ENCODE peak calls at places on chromosomes 6 and 20, in seven cellular contexts. M is activated naive CD8-positive, alpha-beta T cell treated with anti-CD3 and anti-CD28 coated beads, Interleukin-2, amount 10 ng/mL, durations not matched to agents 7 days and 5 days; F is NCI-H69; Q is ovary; U is activated T-helper 1 cell treated with Interleukin-2 at 50 U/mL for 16 hours; G is cardiac fibroblast; H is stimulated activated CD8-positive, alpha-beta memory T cell treated with anti-CD3 and anti-CD28 coated beads, Interleukin-7, amount 100 ng/mL, for 24 hours. E is an unnamed sample.

GRCh38 chr20:44166477-44166876 is 20.5 kb downstream of the JPH2 start:
- DNase-seq in G (peak), H (no peak), Q (no peak), U (no peak), F (no peak), M (no peak), E (no peak)

GRCh38 chr6:130760006-130760405 is 67.2 kb upstream of the SMLR1 start:
- DNase-seq in F (peak), M (no peak), Q (no peak), U (no peak), G (peak), H (no peak), E (peak)

GRCh38 chr20:43955244-43956191 is 40.9 kb downstream of the TOX2 start:
- DNase-seq in H (no peak), F (no peak), Q (peak), U (peak), G (peak), M (peak), E (peak)

GRCh38 chr6:141594874-141595273 is 537.9 kb upstream of the GJE1 start:
- DNase-seq in G (no peak), H (no peak), M (no peak), Q (no peak), F (peak), U (no peak), E (peak)

GRCh38 chr6:159042003-159042823 is 2.6 kb downstream of the TAGAP start:
- DNase-seq in H (no peak), Q (peak), G (peak), F (peak), U (peak), M (peak), E (peak)

GRCh38 chr6:74044417-74045096 is 348.6 kb downstream of the CD109 start:
- DNase-seq in M (no peak), Q (no peak), G (peak), H (no peak), F (no peak), U (no peak), E (no peak)

GRCh38 chr6:170156448-170157375 is 134.2 kb downstream of the DLL1 start:
- DNase-seq in G (no peak), H (no peak), M (no peak), F (no peak), Q (no peak), U (no peak), E (no peak)

GRCh38 chr6:3287308-3287707 is 28.6 kb downstream of the PSMG4 start:
- DNase-seq in H (no peak), G (no peak), Q (peak), F (no peak), U (no peak), M (no peak), E (peak)

GRCh38 chr6:139126255-139126654 is 8.6 kb upstream of the HECA start:
- DNase-seq in G (peak), H (no peak), M (no peak), Q (no peak), F (no peak), U (no peak), E (peak)

GRCh38 chr20:57414867-57415592 is 23.8 kb downstream of the RBM38 start:
- DNase-seq in F (peak), G (peak), Q (no peak), H (no peak), M (no peak), U (no peak), E (no peak)

GRCh38 chr6:16964553-16965499 is 137.0 kb upstream of the STMND1 start:
- DNase-seq in Q (peak), G (peak), H (peak), M (peak), U (peak), F (peak), E (peak)

GRCh38 chr20:58719258-58719657 is 26.7 kb downstream of the NPEPL1 start:
- DNase-seq in H (no peak), F (no peak), U (no peak), M (no peak), Q (peak), G (no peak), E (no peak)

GRCh38 chr20:63641146-63641791 is 12.0 kb downstream of the STMN3 start:
- DNase-seq in H (no peak), G (no peak), Q (no peak), F (no peak), U (no peak), M (peak), E (peak)

GRCh38 chr6:56491606-56492328 is 150.9 kb downstream of the DST start:
- DNase-seq in M (no peak), G (peak), H (no peak), F (peak), U (no peak), Q (no peak), E (peak)

GRCh38 chr6:19613678-19614077 is 223.5 kb upstream of the ID4 start:
- DNase-seq in G (peak), H (no peak), U (no peak), Q (no peak), M (no peak), F (peak), E (no peak)

GRCh38 chr6:140744648-140745320 is 1370.3 kb upstream of the CITED2 start:
- DNase-seq in Q (no peak), H (no peak), U (no peak), F (no peak), G (peak), M (no peak), E (peak)

GRCh38 chr6:116170358-116171057 is 44.6 kb upstream of the COL10A1 start:
- DNase-seq in H (no peak), G (no peak), Q (no peak), F (no peak), U (no peak), M (no peak), E (no peak)

GRCh38 chr20:59157961-59158541 is 5.6 kb upstream of the ZNF831 start:
- DNase-seq in H (no peak), U (no peak), F (no peak), G (no peak), M (no peak), Q (no peak), E (no peak)

GRCh38 chr6:163285689-163286088 is 128.8 kb upstream of the QKI start:
- DNase-seq in U (no peak), Q (no peak), M (no peak), G (no peak), F (no peak), H (no peak), E (no peak)

GRCh38 chr20:58064411-58065010 is 163.9 kb downstream of the ANKRD60 start:
- DNase-seq in M (no peak), Q (no peak), H (no peak), G (no peak), F (no peak), U (no peak), E (no peak)

GRCh38 chr6:132400641-132401119 is 595 bp downstream of the MOXD1 start:
- DNase-seq in H (no peak), M (no peak), U (no peak), Q (no peak), G (peak), F (peak), E (no peak)

GRCh38 chr6:131931063-131931745 is 20.0 kb downstream of the CCN2 start:
- DNase-seq in F (no peak), U (no peak), H (no peak), Q (no peak), G (no peak), M (no peak), E (no peak)

GRCh38 chr20:16158976-16159286 is 414.3 kb downstream of the KIF16B start:
- DNase-seq in U (no peak), H (no peak), M (no peak), G (no peak), F (peak), Q (no peak), E (no peak)

GRCh38 chr6:111921108-111921507 is 47.9 kb upstream of the FYN start:
- DNase-seq in M (no peak), U (no peak), Q (no peak), H (no peak), G (no peak), F (peak), E (no peak)

GRCh38 chr6:9155836-9156235 is 720.5 kb upstream of the SLC35B3 start:
- DNase-seq in G (no peak), Q (no peak), M (no peak), F (no peak), H (no peak), U (no peak), E (no peak)

GRCh38 chr6:33251390-33252012 is 20.2 kb downstream of the VPS52 start:
- DNase-seq in F (no peak), Q (no peak), H (no peak), M (no peak), U (no peak), G (no peak), E (no peak)

GRCh38 chr6:14984454-14984853 is 261.4 kb upstream of the JARID2 start:
- DNase-seq in U (no peak), G (peak), M (no peak), F (peak), H (no peak), Q (no peak), E (no peak)

GRCh38 chr6:154508573-154509375 is 1.7 kb downstream of the CNKSR3 start:
- DNase-seq in M (no peak), G (no peak), F (peak), H (no peak), Q (no peak), U (no peak), E (peak)

GRCh38 chr6:37314803-37315515 is 38.8 kb upstream of the RNF8 start:
- DNase-seq in G (peak), U (no peak), Q (no peak), M (peak), H (no peak), F (peak), E (peak)

GRCh38 chr6:16286151-16286522 is 47.8 kb downstream of the GMPR start:
- DNase-seq in M (no peak), Q (peak), H (no peak), U (no peak), G (peak), F (peak), E (peak)

GRCh38 chr20:4726710-4727391 is 5.1 kb downstream of the PRND start:
- DNase-seq in F (peak), G (peak), Q (no peak), H (no peak), M (no peak), U (no peak), E (peak)

GRCh38 chr6:35275417-35275816 is 15.9 kb downstream of the ZNF76 start:
- DNase-seq in U (no peak), G (no peak), Q (no peak), H (no peak), F (no peak), M (no peak), E (no peak)

E was measured in dermis blood vessel endothelial cell.